ENCODE peak calls at places on chromosomes 1 and 21, in seven cellular contexts. H is GM23248, V is hepatocyte, F is MM.1S, T is neural progenitor cell, B is GM23338, X is HCT116. Q is an unnamed sample.

GRCh38 chr1:61480273-61480672 is 244.7 kb downstream of the TM2D1 start:
- DNase-seq in H (no peak), V (no peak), F (no peak), T (no peak), B (no peak), X (no peak), Q (no peak)

GRCh38 chr1:6599141-6599975 is 3.3 kb downstream of the KLHL21 start:
- DNase-seq in H (peak; percentile 48), V (no peak), F (peak; percentile 51), T (no peak), B (no peak), X (no peak), Q (peak; percentile 61)

GRCh38 chr1:179230721-179231120 is 1.2 kb upstream of the ABL2 start:
- DNase-seq in H (no peak), V (no peak), F (no peak), T (no peak), B (no peak), X (no peak), Q (no peak)

GRCh38 chr1:215376544-215377264 is 190.4 kb upstream of the KCTD3 start:
- DNase-seq in H (peak; percentile 76), V (no peak), F (no peak), T (no peak), B (no peak), X (no peak), Q (no peak)

GRCh38 chr1:240946926-240947325 is 335.0 kb upstream of the GREM2 start:
- DNase-seq in H (peak; percentile 82), V (peak; percentile 57), F (peak; percentile 58), T (peak; percentile 56), B (peak; percentile 69), X (no peak), Q (peak; percentile 63)

GRCh38 chr21:39004776-39005605 is 178.3 kb downstream of the PSMG1 start:
- DNase-seq in H (no peak), V (peak; percentile 48), F (no peak), T (no peak), B (no peak), X (no peak), Q (peak; percentile 31)

GRCh38 chr1:208024406-208024805 is 113.5 kb upstream of the CD34 start:
- DNase-seq in H (no peak), V (no peak), F (no peak), T (no peak), B (no peak), X (no peak), Q (no peak)

GRCh38 chr1:212600980-212601379 is 7.6 kb upstream of the ATF3 start:
- DNase-seq in H (peak; percentile 49), V (no peak), F (no peak), T (no peak), B (no peak), X (no peak), Q (no peak)

GRCh38 chr21:45157932-45158331 is 83.6 kb downstream of the ADARB1 start:
- DNase-seq in H (no peak), V (no peak), F (no peak), T (no peak), B (no peak), X (no peak), Q (no peak)

GRCh38 chr1:209937996-209938959 is at the start of gene SYT14:
- DNase-seq in H (peak; percentile 72), V (peak; percentile 61), F (peak; percentile 65), T (peak; percentile 93), B (peak; percentile 91), X (no peak), Q (no peak)

GRCh38 chr21:42460391-42461184 is 35.4 kb downstream of the RSPH1 start:
- DNase-seq in H (no peak), V (no peak), F (peak; percentile 96), T (peak; percentile 26), B (peak; percentile 49), X (no peak), Q (peak; percentile 95)

GRCh38 chr1:5637171-5637570 is 355.1 kb downstream of the NPHP4 start:
- DNase-seq in H (peak; percentile 9), V (no peak), F (no peak), T (peak; percentile 31), B (no peak), X (peak; percentile 18), Q (peak; percentile 8)

GRCh38 chr1:162882248-162882666 is 21.3 kb upstream of the CCDC190 start:
- DNase-seq in H (peak; percentile 36), V (no peak), F (no peak), T (no peak), B (no peak), X (no peak), Q (no peak)

GRCh38 chr1:1598720-1599029 is 1.3 kb downstream of the FNDC10 start:
- DNase-seq in H (no peak), V (no peak), F (no peak), T (no peak), B (no peak), X (no peak), Q (no peak)

GRCh38 chr1:98323906-98324358 is 337.6 kb upstream of the SNX7 start:
- DNase-seq in H (peak; percentile 87), V (peak; percentile 46), F (no peak), T (no peak), B (peak; percentile 33), X (peak; percentile 87), Q (no peak)

GRCh38 chr1:106564192-106564591 is 492.3 kb upstream of the PRMT6 start:
- DNase-seq in H (no peak), V (no peak), F (no peak), T (no peak), B (no peak), X (no peak), Q (no peak)

GRCh38 chr1:20626524-20626923 is 6.7 kb upstream of the PINK1 start:
- DNase-seq in H (no peak), V (no peak), F (no peak), T (no peak), B (no peak), X (no peak), Q (no peak)

GRCh38 chr1:42320689-42321088 is 14.3 kb downstream of the FOXJ3 start:
- DNase-seq in H (no peak), V (no peak), F (no peak), T (no peak), B (no peak), X (no peak), Q (no peak)

GRCh38 chr1:240242601-240243144 is 151.0 kb downstream of the FMN2 start:
- DNase-seq in H (peak; percentile 86), V (no peak), F (no peak), T (no peak), B (no peak), X (no peak), Q (no peak)

GRCh38 chr1:222928212-222928611 is 113.4 kb downstream of the DISP1 start:
- DNase-seq in H (peak; percentile 50), V (peak; percentile 73), F (no peak), T (peak; percentile 80), B (peak; percentile 89), X (no peak), Q (no peak)

GRCh38 chr1:214603819-214604252 is 841 bp downstream of the CENPF start:
- DNase-seq in H (peak; percentile 45), V (no peak), F (peak; percentile 13), T (peak; percentile 25), B (peak; percentile 26), X (no peak), Q (peak; percentile 25)

DNA sequence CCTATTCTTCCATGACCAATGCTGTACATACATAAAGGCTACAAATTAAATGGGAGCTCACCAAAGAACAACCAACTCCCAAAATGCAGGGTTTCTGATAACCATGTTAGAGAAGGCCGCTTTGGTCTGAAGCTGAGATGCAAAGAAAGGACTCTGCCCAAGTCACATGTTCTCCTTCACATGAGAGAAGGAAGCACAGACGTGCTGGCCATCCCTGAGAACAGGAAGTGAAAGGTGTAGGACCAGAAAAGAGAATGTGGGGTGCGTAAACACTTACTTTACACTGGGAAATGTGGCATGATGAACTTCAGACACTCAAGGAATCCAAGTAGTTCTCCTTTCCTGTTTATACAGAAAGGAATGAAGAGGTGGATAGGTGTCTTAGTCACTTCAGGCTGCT is 31.7 kb upstream of the TADA1 start:
- DNase-seq in H (no peak), V (no peak), F (peak; percentile 47), T (no peak), B (no peak), X (no peak), Q (peak; percentile 40)
- TF ChIP-seq EZH2phosphoT487 in H (no peak), V (no peak), F (no peak), T (no peak), B (no peak), X (no peak), Q (no peak)

GRCh38 chr1:11594625-11595024 is 59.6 kb downstream of the FBXO2 start:
- DNase-seq in H (no peak), V (no peak), F (no peak), T (no peak), B (no peak), X (no peak), Q (no peak)
- H3K4me2 ChIP-seq in H (no peak overlapping the region), V (no peak overlapping the region), F (no peak overlapping the region), T (peak overlapping the region; percentile 31), B (peak overlapping the region; percentile 62), X (peak overlapping the region; percentile 41), Q (no peak overlapping the region)

GRCh38 chr1:154222518-154222917 is 1.8 kb downstream of the UBAP2L start:
- DNase-seq in H (peak; percentile 27), V (no peak), F (no peak), T (no peak), B (no peak), X (no peak), Q (no peak)
- H2AFZ ChIP-seq in H (no peak overlapping the region), V (no peak overlapping the region), F (no peak overlapping the region), T (no peak overlapping the region), B (no peak overlapping the region), X (no peak overlapping the region), Q (no peak overlapping the region)

DNA sequence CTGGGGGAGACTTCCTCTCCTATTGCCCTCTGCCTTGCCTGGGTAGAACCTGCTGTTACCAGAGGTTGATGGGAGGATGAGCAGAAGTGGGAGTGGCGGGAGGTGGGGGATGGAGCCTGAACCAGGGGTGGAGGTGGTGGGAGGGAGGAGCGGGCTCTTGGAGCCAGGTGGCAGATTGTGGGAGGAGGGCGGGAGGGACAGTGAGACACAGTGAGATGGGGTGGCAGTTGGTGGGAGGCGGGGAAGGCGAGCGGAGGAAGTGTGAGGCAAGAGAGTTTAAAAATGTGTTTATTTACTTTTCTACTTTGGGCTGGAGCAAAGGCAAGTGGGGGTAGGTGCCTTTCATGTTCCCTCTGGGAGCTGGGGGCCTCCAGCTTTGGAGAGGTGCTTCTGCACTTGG is 87.2 kb downstream of the KCNJ6 start:
- DNase-seq in H (no peak), V (no peak), F (no peak), T (no peak), B (no peak), X (no peak), Q (no peak)
- TF ChIP-seq EZH2phosphoT487 in H (no peak), V (no peak), F (no peak), T (no peak), B (no peak), X (no peak), Q (no peak)

Q was measured in OCI-LY7.